ENCODE peak calls at places on chromosomes 13 and 19, in ten cellular contexts. T, B, O, P, N, E, V, G, K and S are unnamed samples.

GRCh38 chr13:110973007-110973700 is 58.3 kb upstream of the ANKRD10 start:
- DNase-seq in T (no peak), B (no peak), O (no peak), P (no peak), N (no peak), E (no peak), V (no peak), G (no peak), K (no peak), S (no peak)

GRCh38 chr19:17118957-17119356 is 43.4 kb downstream of the MYO9B start:
- DNase-seq in T (no peak), B (no peak), O (no peak), P (no peak), N (no peak), E (no peak), V (no peak), G (no peak), K (no peak), S (no peak)

GRCh38 chr13:30338331-30338851 is 31.0 kb upstream of the KATNAL1 start:
- DNase-seq in T (no peak), B (no peak), O (no peak), P (peak; percentile 42), N (no peak), E (no peak), V (no peak), G (peak; percentile 45), K (no peak), S (peak; percentile 68)

GRCh38 chr19:17743874-17744273 is 7.4 kb upstream of the FCHO1 start:
- DNase-seq in T (no peak), B (no peak), O (no peak), P (peak; percentile 56), N (no peak), E (no peak), V (no peak), G (no peak), K (no peak), S (peak; percentile 39)

GRCh38 chr13:48431987-48432615 is 19.2 kb upstream of the LPAR6 start:
- DNase-seq in T (no peak), B (no peak), O (no peak), P (peak; percentile 45), N (peak; percentile 4), E (no peak), V (no peak), G (no peak), K (no peak), S (peak; percentile 39)

GRCh38 chr19:1813197-1813836 is 1.2 kb upstream of the ATP8B3 start:
- DNase-seq in T (no peak), B (no peak), O (no peak), P (no peak), N (no peak), E (no peak), V (no peak), G (no peak), K (no peak), S (no peak)

GRCh38 chr19:10961073-10961762 is 388 bp downstream of the SMARCA4 start:
- DNase-seq in T (no peak), B (no peak), O (peak; percentile 25), P (no peak), N (peak; percentile 64), E (peak; percentile 53), V (peak; percentile 45), G (peak; percentile 18), K (peak; percentile 53), S (no peak)

GRCh38 chr13:93942016-93942415 is 537.5 kb downstream of the DCT start:
- DNase-seq in T (no peak), B (no peak), O (no peak), P (peak; percentile 21), N (peak; percentile 14), E (no peak), V (no peak), G (no peak), K (no peak), S (no peak)

GRCh38 chr13:28558567-28558966 is 63.6 kb upstream of the FLT1 start:
- DNase-seq in T (no peak), B (no peak), O (no peak), P (peak; percentile 29), N (no peak), E (no peak), V (peak; percentile 9), G (no peak), K (no peak), S (peak; percentile 42)

GRCh38 chr13:43514326-43514725 is 272.4 kb downstream of the ENOX1 start:
- DNase-seq in T (no peak), B (no peak), O (no peak), P (no peak), N (no peak), E (no peak), V (no peak), G (no peak), K (no peak), S (no peak)